ENCODE peak calls at places on chromosomes 6 and 20, in five cellular contexts. J is activated CD8-positive, alpha-beta memory T cell treated with anti-CD3 and anti-CD28 coated beads, Interleukin-2, amount 10 ng/mL, durations not matched to agents 7 days and 5 days; X is pancreas; Z is naive thymus-derived CD4-positive, alpha-beta T cell; Q is activated B cell treated with CpG ODN at 0.5 μM for 24 hours. D is an unnamed sample.

GRCh38 chr6:114404339-114404955 is 61.6 kb upstream of the HS3ST5 start:
- ATAC-seq in J (no peak), X (no peak), Z (no peak), Q (no peak), D (no peak)

GRCh38 chr6:16180696-16181428 is 52.0 kb downstream of the MYLIP start:
- ATAC-seq in J (no peak), X (peak), Z (no peak), Q (no peak), D (no peak)

GRCh38 chr6:122726649-122727048 is 52.9 kb upstream of the FABP7 start:
- ATAC-seq in J (no peak), X (peak), Z (no peak), Q (no peak), D (no peak)

GRCh38 chr20:62174870-62175624 is 7.8 kb upstream of the MTG2 start:
- ATAC-seq in J (no peak), X (no peak), Z (no peak), Q (no peak), D (no peak)

GRCh38 chr6:54194067-54194466 is 82.8 kb downstream of the MLIP start:
- ATAC-seq in J (no peak), X (no peak), Z (no peak), Q (no peak), D (no peak)

GRCh38 chr6:154403803-154404202 is 47.2 kb upstream of the IPCEF1 start:
- ATAC-seq in J (no peak), X (peak), Z (no peak), Q (no peak), D (peak)

GRCh38 chr6:16723833-16724232 is 37.4 kb downstream of the ATXN1 start:
- ATAC-seq in J (no peak), X (peak), Z (peak), Q (no peak), D (peak)

GRCh38 chr6:11042750-11043551 is 1.2 kb downstream of the ELOVL2 start:
- ATAC-seq in J (no peak), X (no peak), Z (no peak), Q (peak), D (no peak)

GRCh38 chr6:46419576-46420002 is 71.7 kb downstream of the RCAN2 start:
- ATAC-seq in J (no peak), X (peak), Z (no peak), Q (no peak), D (no peak)

GRCh38 chr20:32227316-32227715 is 19.6 kb downstream of the POFUT1 start:
- ATAC-seq in J (no peak), X (peak), Z (no peak), Q (no peak), D (no peak)

GRCh38 chr6:133290926-133291325 is 49.8 kb downstream of the EYA4 start:
- ATAC-seq in J (no peak), X (no peak), Z (no peak), Q (no peak), D (no peak)

GRCh38 chr6:114714836-114715507 is 372.1 kb upstream of the HS3ST5 start:
- ATAC-seq in J (no peak), X (no peak), Z (no peak), Q (no peak), D (no peak)

GRCh38 chr6:122128445-122128844 is 271.0 kb upstream of the HSF2 start:
- ATAC-seq in J (no peak), X (no peak), Z (no peak), Q (no peak), D (no peak)

D was measured in gastroesophageal sphincter.